ENCODE peak calls at places on chromosomes 16 and 17, in five cellular contexts. One of them, this sample, is unnamed.

GRCh38 chr16:83019963-83020362 is 393.2 kb downstream of the CDH13 start:
- DNase-seq in foreskin fibroblast: no peak
- DNase-seq in choroid plexus epithelial cell: no peak
- DNase-seq in fibroblast of pulmonary artery: no peak
- DNase-seq in heart left ventricle: no peak
- DNase-seq in this sample: no peak

GRCh38 chr17:76969598-76970172 is 101.5 kb downstream of the MGAT5B start:
- DNase-seq in foreskin fibroblast: no peak
- DNase-seq in choroid plexus epithelial cell: no peak
- DNase-seq in fibroblast of pulmonary artery: no peak
- DNase-seq in heart left ventricle: peak
- DNase-seq in this sample: no peak

GRCh38 chr17:38789185-38789584 is 10.2 kb downstream of the PIP4K2B start:
- DNase-seq in foreskin fibroblast: peak
- DNase-seq in choroid plexus epithelial cell: peak
- DNase-seq in fibroblast of pulmonary artery: no peak
- DNase-seq in heart left ventricle: no peak
- DNase-seq in this sample: peak

GRCh38 chr16:85054948-85055502 is 27.4 kb downstream of the KIAA0513 start:
- DNase-seq in foreskin fibroblast: no peak
- DNase-seq in choroid plexus epithelial cell: no peak
- DNase-seq in fibroblast of pulmonary artery: no peak
- DNase-seq in heart left ventricle: no peak
- DNase-seq in this sample: no peak

GRCh38 chr16:14489460-14489859 is 140.6 kb downstream of the PARN start:
- DNase-seq in foreskin fibroblast: no peak
- DNase-seq in choroid plexus epithelial cell: peak
- DNase-seq in fibroblast of pulmonary artery: no peak
- DNase-seq in heart left ventricle: no peak
- DNase-seq in this sample: peak

GRCh38 chr16:1647904-1648303 is 30.2 kb upstream of the JPT2 start:
- DNase-seq in foreskin fibroblast: no peak
- DNase-seq in choroid plexus epithelial cell: no peak
- DNase-seq in fibroblast of pulmonary artery: no peak
- DNase-seq in heart left ventricle: no peak
- DNase-seq in this sample: no peak

GRCh38 chr17:78272181-78272913 is 40.9 kb downstream of the TMEM235 start:
- DNase-seq in foreskin fibroblast: no peak
- DNase-seq in choroid plexus epithelial cell: peak
- DNase-seq in fibroblast of pulmonary artery: peak
- DNase-seq in heart left ventricle: no peak
- DNase-seq in this sample: no peak

GRCh38 chr16:14562691-14563491 is 67.2 kb downstream of the PARN start:
- DNase-seq in foreskin fibroblast: no peak
- DNase-seq in choroid plexus epithelial cell: no peak
- DNase-seq in fibroblast of pulmonary artery: peak
- DNase-seq in heart left ventricle: no peak
- DNase-seq in this sample: peak

GRCh38 chr16:80198265-80198994 is 342.4 kb upstream of the DYNLRB2 start:
- DNase-seq in foreskin fibroblast: no peak
- DNase-seq in choroid plexus epithelial cell: peak
- DNase-seq in fibroblast of pulmonary artery: peak
- DNase-seq in heart left ventricle: no peak
- DNase-seq in this sample: no peak

GRCh38 chr17:16407911-16408588 is 7.3 kb upstream of the TRPV2 start:
- DNase-seq in foreskin fibroblast: peak
- DNase-seq in choroid plexus epithelial cell: peak
- DNase-seq in fibroblast of pulmonary artery: peak
- DNase-seq in heart left ventricle: peak
- DNase-seq in this sample: peak

GRCh38 chr16:964696-965395 is 5.9 kb downstream of the LMF1 start:
- DNase-seq in foreskin fibroblast: peak
- DNase-seq in choroid plexus epithelial cell: no peak
- DNase-seq in fibroblast of pulmonary artery: no peak
- DNase-seq in heart left ventricle: no peak
- DNase-seq in this sample: no peak

GRCh38 chr17:68600123-68600880 is 865 bp downstream of the FAM20A start:
- DNase-seq in foreskin fibroblast: no peak
- DNase-seq in choroid plexus epithelial cell: no peak
- DNase-seq in fibroblast of pulmonary artery: no peak
- DNase-seq in heart left ventricle: peak
- DNase-seq in this sample: no peak

GRCh38 chr17:17823433-17824118 is 13.2 kb downstream of the SREBF1 start:
- DNase-seq in foreskin fibroblast: peak
- DNase-seq in choroid plexus epithelial cell: peak
- DNase-seq in fibroblast of pulmonary artery: peak
- DNase-seq in heart left ventricle: peak
- DNase-seq in this sample: peak

GRCh38 chr16:16080465-16081065 is 131.1 kb downstream of the ABCC1 start:
- DNase-seq in foreskin fibroblast: no peak
- DNase-seq in choroid plexus epithelial cell: no peak
- DNase-seq in fibroblast of pulmonary artery: no peak
- DNase-seq in heart left ventricle: no peak
- DNase-seq in this sample: no peak

GRCh38 chr17:16933317-16934132 is 38.4 kb downstream of the TNFRSF13B start:
- DNase-seq in foreskin fibroblast: no peak
- DNase-seq in choroid plexus epithelial cell: no peak
- DNase-seq in fibroblast of pulmonary artery: no peak
- DNase-seq in heart left ventricle: no peak
- DNase-seq in this sample: no peak

GRCh38 chr17:42090964-42091790 is 7.1 kb downstream of the ZNF385C start:
- DNase-seq in foreskin fibroblast: no peak
- DNase-seq in choroid plexus epithelial cell: no peak
- DNase-seq in fibroblast of pulmonary artery: no peak
- DNase-seq in heart left ventricle: no peak
- DNase-seq in this sample: no peak

GRCh38 chr16:87765776-87766484 is at the start of gene KLHDC4:
- DNase-seq in foreskin fibroblast: peak
- DNase-seq in choroid plexus epithelial cell: peak
- DNase-seq in fibroblast of pulmonary artery: peak
- DNase-seq in heart left ventricle: peak
- DNase-seq in this sample: peak

GRCh38 chr17:32873114-32873513 is 3.8 kb downstream of the MYO1D start:
- DNase-seq in foreskin fibroblast: no peak
- DNase-seq in choroid plexus epithelial cell: no peak
- DNase-seq in fibroblast of pulmonary artery: no peak
- DNase-seq in heart left ventricle: no peak
- DNase-seq in this sample: no peak

GRCh38 chr17:32875904-32876413 is 965 bp downstream of the MYO1D start:
- DNase-seq in foreskin fibroblast: no peak
- DNase-seq in choroid plexus epithelial cell: peak
- DNase-seq in fibroblast of pulmonary artery: peak
- DNase-seq in heart left ventricle: no peak
- DNase-seq in this sample: peak

GRCh38 chr17:32877164-32877764 is 340 bp upstream of the MYO1D start:
- DNase-seq in foreskin fibroblast: peak
- DNase-seq in choroid plexus epithelial cell: peak
- DNase-seq in fibroblast of pulmonary artery: peak
- DNase-seq in heart left ventricle: peak
- DNase-seq in this sample: peak

GRCh38 chr17:32876414-32877163 is at the start of gene MYO1D:
- DNase-seq in foreskin fibroblast: no peak
- DNase-seq in choroid plexus epithelial cell: peak
- DNase-seq in fibroblast of pulmonary artery: no peak
- DNase-seq in heart left ventricle: no peak
- DNase-seq in this sample: no peak

GRCh38 chr17:32875230-32875903 is 1.6 kb downstream of the MYO1D start:
- DNase-seq in foreskin fibroblast: no peak
- DNase-seq in choroid plexus epithelial cell: no peak
- DNase-seq in fibroblast of pulmonary artery: no peak
- DNase-seq in heart left ventricle: no peak
- DNase-seq in this sample: no peak
- H3K4me3 ChIP-seq in foreskin fibroblast: peak
- H3K4me3 ChIP-seq in choroid plexus epithelial cell: no peak
- H3K4me3 ChIP-seq in fibroblast of pulmonary artery: no peak
- H3K4me3 ChIP-seq in heart left ventricle: no peak
- H3K4me3 ChIP-seq in this sample: peak

GRCh38 chr16:3961449-3961849 is 80.9 kb upstream of the CREBBP start:
- DNase-seq in foreskin fibroblast: no peak
- DNase-seq in choroid plexus epithelial cell: peak
- DNase-seq in fibroblast of pulmonary artery: no peak
- DNase-seq in heart left ventricle: no peak
- DNase-seq in this sample: peak

GRCh38 chr16:3959148-3959547 is 78.6 kb upstream of the CREBBP start:
- DNase-seq in foreskin fibroblast: no peak
- DNase-seq in choroid plexus epithelial cell: peak
- DNase-seq in fibroblast of pulmonary artery: peak
- DNase-seq in heart left ventricle: no peak
- DNase-seq in this sample: peak

GRCh38 chr16:3957344-3957980 is 76.9 kb upstream of the CREBBP start:
- DNase-seq in foreskin fibroblast: no peak
- DNase-seq in choroid plexus epithelial cell: no peak
- DNase-seq in fibroblast of pulmonary artery: no peak
- DNase-seq in heart left ventricle: no peak
- DNase-seq in this sample: no peak

GRCh38 chr16:3963203-3963602 is 82.7 kb upstream of the CREBBP start:
- DNase-seq in foreskin fibroblast: no peak
- DNase-seq in choroid plexus epithelial cell: no peak
- DNase-seq in fibroblast of pulmonary artery: no peak
- DNase-seq in heart left ventricle: no peak
- DNase-seq in this sample: peak

GRCh38 chr16:3960049-3960809 is 79.7 kb upstream of the CREBBP start:
- DNase-seq in foreskin fibroblast: no peak
- DNase-seq in choroid plexus epithelial cell: no peak
- DNase-seq in fibroblast of pulmonary artery: peak
- DNase-seq in heart left ventricle: no peak
- DNase-seq in this sample: no peak
- H3K4me3 ChIP-seq in foreskin fibroblast: peak
- H3K4me3 ChIP-seq in choroid plexus epithelial cell: peak
- H3K4me3 ChIP-seq in fibroblast of pulmonary artery: peak
- H3K4me3 ChIP-seq in heart left ventricle: peak
- H3K4me3 ChIP-seq in this sample: peak

GRCh38 chr17:57178839-57179238 is 77.5 kb upstream of the MSI2 start:
- DNase-seq in foreskin fibroblast: no peak
- DNase-seq in choroid plexus epithelial cell: no peak
- DNase-seq in fibroblast of pulmonary artery: no peak
- DNase-seq in heart left ventricle: no peak
- DNase-seq in this sample: no peak

GRCh38 chr17:57186231-57187019 is 69.9 kb upstream of the MSI2 start:
- DNase-seq in foreskin fibroblast: no peak
- DNase-seq in choroid plexus epithelial cell: no peak
- DNase-seq in fibroblast of pulmonary artery: no peak
- DNase-seq in heart left ventricle: no peak
- DNase-seq in this sample: no peak

GRCh38 chr17:57187391-57187790 is 68.9 kb upstream of the MSI2 start:
- DNase-seq in foreskin fibroblast: no peak
- DNase-seq in choroid plexus epithelial cell: no peak
- DNase-seq in fibroblast of pulmonary artery: no peak
- DNase-seq in heart left ventricle: no peak
- DNase-seq in this sample: no peak

DNA sequence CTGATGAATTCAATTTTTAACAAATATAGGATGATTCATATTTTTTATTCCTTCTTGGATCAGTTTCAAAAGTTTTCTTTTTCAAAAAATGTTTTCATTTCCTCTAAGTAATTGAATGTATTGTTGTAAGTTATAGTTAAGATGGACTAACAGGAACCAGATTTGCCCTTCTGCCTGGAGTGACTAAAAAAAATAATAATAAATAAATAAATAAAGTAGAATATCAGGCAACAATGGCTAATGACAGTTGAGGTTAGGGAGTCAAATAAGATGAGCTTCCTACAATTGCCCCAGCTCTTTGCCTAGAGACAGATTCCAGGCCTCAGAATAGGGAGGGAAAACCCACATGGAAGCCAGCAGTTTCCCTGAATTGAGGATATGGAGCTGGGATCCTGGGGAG is 73.7 kb upstream of the MSI2 start:
- DNase-seq in foreskin fibroblast: no peak
- DNase-seq in choroid plexus epithelial cell: no peak
- DNase-seq in fibroblast of pulmonary artery: no peak
- DNase-seq in heart left ventricle: no peak
- DNase-seq in this sample: no peak
- H3K4me3 ChIP-seq in foreskin fibroblast: no peak
- H3K4me3 ChIP-seq in choroid plexus epithelial cell: no peak
- H3K4me3 ChIP-seq in fibroblast of pulmonary artery: no peak
- H3K4me3 ChIP-seq in heart left ventricle: no peak
- H3K4me3 ChIP-seq in this sample: no peak

DNA sequence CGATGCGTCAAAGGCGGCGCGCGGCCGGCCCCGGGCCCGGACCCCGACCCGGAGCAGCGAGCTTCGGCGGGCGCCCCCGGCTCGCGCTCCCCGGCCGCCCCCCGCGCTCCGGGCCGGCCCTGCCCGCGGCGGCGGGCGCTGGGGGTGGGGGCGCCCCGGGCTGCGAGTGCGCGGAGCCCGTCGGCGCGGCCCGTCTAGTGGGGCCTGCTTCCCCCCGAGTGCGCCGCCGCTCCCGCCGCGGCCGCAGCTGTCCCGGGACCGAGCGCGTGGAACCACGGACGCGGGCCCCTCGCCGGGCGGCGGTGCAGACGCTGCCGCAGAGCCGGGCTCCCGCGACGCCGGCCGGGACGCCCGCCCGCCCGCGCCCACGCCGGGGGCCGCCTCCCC is 308 bp downstream of the ADCY9 start:
- DNase-seq in foreskin fibroblast: no peak
- DNase-seq in choroid plexus epithelial cell: no peak
- DNase-seq in fibroblast of pulmonary artery: no peak
- DNase-seq in heart left ventricle: no peak
- DNase-seq in this sample: no peak
- H3K4me3 ChIP-seq in foreskin fibroblast: peak
- H3K4me3 ChIP-seq in choroid plexus epithelial cell: peak
- H3K4me3 ChIP-seq in fibroblast of pulmonary artery: peak
- H3K4me3 ChIP-seq in heart left ventricle: no peak
- H3K4me3 ChIP-seq in this sample: peak

GRCh38 chr17:45428954-45429337 is 3.7 kb downstream of the ARHGAP27 start:
- DNase-seq in foreskin fibroblast: no peak
- DNase-seq in choroid plexus epithelial cell: no peak
- DNase-seq in fibroblast of pulmonary artery: no peak
- DNase-seq in heart left ventricle: no peak
- DNase-seq in this sample: no peak
- H3K4me3 ChIP-seq in foreskin fibroblast: no peak
- H3K4me3 ChIP-seq in choroid plexus epithelial cell: no peak
- H3K4me3 ChIP-seq in fibroblast of pulmonary artery: no peak
- H3K4me3 ChIP-seq in heart left ventricle: no peak
- H3K4me3 ChIP-seq in this sample: no peak